ENCODE peak calls at places on chromosomes 2 and 18, in seven cellular contexts. U is IMR-90, K is uterus, B is NB4, Q is lower leg skin, A is tibial nerve, E is sigmoid colon. F is an unnamed sample.

GRCh38 chr2:173432049-173432754 is 77.5 kb downstream of the CDCA7 start:
- DNase-seq in U (peak; percentile 71), K (no peak), B (peak; percentile 91), Q (no peak), A (no peak), E (no peak), F (no peak)

GRCh38 chr18:78939105-78939504 is 40.5 kb upstream of the SALL3 start:
- DNase-seq in U (no peak), K (no peak), B (peak; percentile 37), Q (no peak), A (no peak), E (no peak), F (no peak)

GRCh38 chr2:55120634-55121359 is 70.5 kb upstream of the RTN4 start:
- DNase-seq in U (peak; percentile 60), K (peak; percentile 72), B (peak; percentile 97), Q (no peak), A (no peak), E (no peak), F (no peak)

GRCh38 chr2:147247749-147248148 is 597.1 kb upstream of the ACVR2A start:
- DNase-seq in U (no peak), K (no peak), B (no peak), Q (no peak), A (no peak), E (no peak), F (no peak)

GRCh38 chr2:119065146-119065545 is 93.4 kb downstream of the C1QL2 start:
- DNase-seq in U (no peak), K (no peak), B (no peak), Q (no peak), A (no peak), E (no peak), F (no peak)

GRCh38 chr2:3461781-3462492 is 57.4 kb downstream of the ADI1 start:
- DNase-seq in U (peak; percentile 65), K (peak; percentile 40), B (peak; percentile 74), Q (no peak), A (peak; percentile 87), E (peak; percentile 51), F (no peak)

GRCh38 chr2:17879137-17879912 is 858 bp downstream of the KCNS3 start:
- DNase-seq in U (peak; percentile 33), K (peak; percentile 36), B (no peak), Q (peak; percentile 53), A (peak; percentile 42), E (peak; percentile 80), F (peak; percentile 73)

GRCh38 chr2:73290049-73290839 is 3.1 kb downstream of the EGR4 start:
- DNase-seq in U (peak; percentile 41), K (no peak), B (peak; percentile 67), Q (no peak), A (no peak), E (no peak), F (peak; percentile 77)

GRCh38 chr2:74887961-74888670 is 54.2 kb downstream of the HK2 start:
- DNase-seq in U (peak; percentile 55), K (no peak), B (no peak), Q (no peak), A (no peak), E (no peak), F (no peak)

GRCh38 chr2:105787376-105788318 is 42.9 kb downstream of the NCK2 start:
- DNase-seq in U (no peak), K (no peak), B (peak; percentile 81), Q (no peak), A (no peak), E (no peak), F (no peak)

GRCh38 chr2:202632682-202633081 is 2.1 kb upstream of the FAM117B start:
- DNase-seq in U (peak; percentile 58), K (peak; percentile 41), B (no peak), Q (no peak), A (peak; percentile 34), E (no peak), F (no peak)

DNA sequence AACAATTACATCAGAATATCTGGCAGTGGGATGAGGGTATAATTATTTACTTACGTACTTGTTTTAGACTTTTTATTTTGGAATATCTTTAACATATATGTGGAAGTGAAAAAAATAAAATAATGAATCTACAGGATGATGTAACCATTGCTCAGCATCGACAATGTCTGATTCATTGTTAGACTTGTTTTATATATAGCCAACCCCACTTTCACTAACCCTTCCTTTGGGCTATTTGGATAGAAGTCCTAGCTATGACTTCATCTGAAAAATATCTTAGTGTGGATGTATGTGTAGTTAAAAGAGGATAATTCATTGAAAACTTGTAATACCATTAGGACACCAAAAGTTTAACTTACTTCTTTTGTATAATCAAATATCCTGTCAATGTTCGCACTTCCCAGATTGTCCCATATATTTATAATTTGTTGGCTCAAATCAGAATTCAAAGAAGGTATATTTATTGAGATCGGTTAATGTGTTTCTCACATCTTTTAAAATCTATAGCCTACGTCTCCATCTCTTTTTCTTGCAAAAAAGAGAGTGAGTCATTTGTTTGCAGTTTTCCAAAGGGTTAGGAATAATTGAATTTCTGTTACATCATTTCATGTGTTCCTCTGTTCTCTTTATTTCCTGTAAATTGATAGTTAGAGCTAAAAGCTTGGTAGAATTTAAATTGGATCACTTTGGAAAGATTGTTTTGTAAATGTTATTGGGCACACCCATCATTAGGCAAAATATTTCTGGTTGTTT is 506.1 kb upstream of the FAM98A start:
- DNase-seq in U (peak; percentile 83), K (no peak), B (no peak), Q (no peak), A (no peak), E (no peak), F (peak; percentile 16)
- TF ChIP-seq POLR2A in U (no peak), K (no peak), B (no peak), Q (no peak), A (no peak), E (no peak), F (no peak)

GRCh38 chr2:239312741-239313246 is 88.0 kb downstream of the HDAC4 start:
- DNase-seq in U (no peak), K (peak; percentile 45), B (no peak), Q (no peak), A (no peak), E (peak; percentile 85), F (no peak)

GRCh38 chr2:239310401-239311061 is 90.3 kb downstream of the HDAC4 start:
- DNase-seq in U (no peak), K (peak; percentile 17), B (no peak), Q (no peak), A (no peak), E (peak; percentile 88), F (no peak)

GRCh38 chr2:239309398-239310245 is 91.2 kb downstream of the HDAC4 start:
- DNase-seq in U (no peak), K (peak; percentile 16), B (no peak), Q (no peak), A (no peak), E (peak; percentile 70), F (no peak)

GRCh38 chr2:239312081-239312501 is 88.7 kb downstream of the HDAC4 start:
- DNase-seq in U (no peak), K (peak; percentile 17), B (no peak), Q (no peak), A (no peak), E (peak; percentile 63), F (no peak)

GRCh38 chr2:239311132-239312040 is 89.4 kb downstream of the HDAC4 start:
- DNase-seq in U (no peak), K (peak; percentile 75), B (no peak), Q (no peak), A (no peak), E (peak; percentile 93), F (no peak)
- TF ChIP-seq POLR2A in U (no peak), K (no peak), B (no peak), Q (no peak), A (no peak), E (peak; percentile 59), F (no peak)

DNA sequence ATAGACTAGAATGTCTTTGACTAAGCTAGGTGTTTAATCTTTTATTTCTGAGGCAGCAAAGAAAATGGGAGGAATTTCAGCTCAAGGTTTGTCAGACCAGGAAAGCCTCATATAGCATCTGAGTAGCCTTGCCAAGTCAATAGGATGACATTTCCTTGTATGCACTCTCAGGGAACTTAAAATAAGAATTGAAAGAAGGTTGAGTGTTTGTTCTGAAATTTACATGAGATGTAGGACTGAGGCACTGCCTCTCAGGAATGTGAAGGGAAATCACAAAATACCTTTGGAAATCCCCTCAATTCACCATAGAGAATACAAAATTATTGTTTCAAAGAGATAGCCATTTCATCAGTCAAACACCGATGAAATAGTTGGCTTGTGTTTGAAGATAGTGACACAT is 392.0 kb upstream of the NRP2 start:
- DNase-seq in U (no peak), K (no peak), B (no peak), Q (no peak), A (no peak), E (no peak), F (no peak)
- TF ChIP-seq POLR2A in U (no peak), K (no peak), B (no peak), Q (no peak), A (no peak), E (no peak), F (no peak)

GRCh38 chr2:120546077-120546864 is 189.4 kb upstream of the GLI2 start:
- DNase-seq in U (peak; percentile 99), K (peak; percentile 50), B (peak; percentile 89), Q (peak; percentile 83), A (peak; percentile 70), E (peak; percentile 74), F (no peak)
- TF ChIP-seq POLR2A in U (peak; percentile 21), K (no peak), B (no peak), Q (no peak), A (no peak), E (no peak), F (no peak)

DNA sequence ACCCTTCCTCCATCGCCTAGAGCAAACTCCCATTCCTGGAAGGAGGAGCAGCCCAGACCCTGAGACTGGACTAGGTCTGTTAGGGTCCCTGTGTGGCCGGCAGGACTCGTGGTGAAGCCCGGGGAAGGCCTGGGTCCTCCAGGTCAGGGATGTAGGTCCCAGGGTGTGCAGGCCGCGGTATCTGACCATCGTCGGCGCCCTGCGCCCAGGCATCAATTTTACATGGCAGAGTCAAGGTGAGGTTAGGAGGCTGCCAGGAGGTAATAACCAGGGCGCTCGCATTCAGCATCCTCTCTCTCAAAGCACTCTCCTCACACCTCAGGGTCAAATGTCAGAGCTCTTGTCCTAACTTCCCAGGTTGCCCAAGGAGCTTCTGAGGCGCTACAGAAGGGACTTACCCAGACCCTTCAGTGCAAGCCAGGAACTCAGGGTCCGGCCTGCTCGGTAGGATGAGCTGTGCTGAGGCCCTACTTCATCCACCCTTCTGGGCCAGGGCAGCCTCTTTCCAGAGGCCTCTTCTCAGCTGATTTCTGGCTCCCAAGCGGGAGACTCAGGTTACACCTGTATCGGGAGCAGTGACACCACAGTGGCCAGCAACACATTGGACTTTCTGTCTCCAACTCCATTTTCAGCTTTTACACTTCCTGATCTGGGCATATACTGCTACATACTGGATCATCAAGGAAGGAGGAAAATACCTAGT is 646 bp downstream of the SH2D6 start:
- DNase-seq in U (no peak), K (no peak), B (no peak), Q (no peak), A (no peak), E (no peak), F (no peak)
- TF ChIP-seq POLR2A in U (no peak), K (no peak), B (no peak), Q (no peak), A (no peak), E (no peak), F (no peak)

F was measured in H54.